ENCODE peak calls at places on chromosomes 6 and 20, in ten cellular contexts. U is fibroblast of the aortic adventitia, D is tibial nerve, R is ovary, I is coronary artery, V is neural crest cell, M is brain microvascular endothelial cell, O is GM13976, A is left ventricle myocardium inferior, T is neural progenitor cell. E is an unnamed sample.
A peak's percentile ranks its signal among the peaks of the same experiment; 100 is the strongest.

GRCh38 chr20:1883986-1884385 is 11.2 kb upstream of the SIRPA start:
- DNase-seq in U (no peak), D (no peak), R (no peak), I (no peak), V (no peak), M (no peak), O (no peak), A (no peak), T (no peak), E (no peak)

GRCh38 chr6:152472325-152472724 is 164.8 kb downstream of the SYNE1 start:
- DNase-seq in U (no peak), D (no peak), R (no peak), I (no peak), V (no peak), M (no peak), O (no peak), A (no peak), T (no peak), E (no peak)

GRCh38 chr20:61251529-61252393 is at the start of gene CDH4:
- DNase-seq in U (no peak), D (no peak), R (no peak), I (no peak), V (peak; percentile 16), M (no peak), O (no peak), A (no peak), T (peak; percentile 84), E (no peak)

GRCh38 chr20:25863536-25864325 is 167.1 kb upstream of the ZNF337 start:
- DNase-seq in U (no peak), D (no peak), R (no peak), I (no peak), V (no peak), M (no peak), O (no peak), A (no peak), T (peak; percentile 45), E (no peak)

GRCh38 chr6:163248051-163248450 is 166.5 kb upstream of the QKI start:
- DNase-seq in U (no peak), D (no peak), R (no peak), I (no peak), V (no peak), M (no peak), O (no peak), A (no peak), T (no peak), E (no peak)

GRCh38 chr6:84867521-84867920 is 103.1 kb upstream of the TBX18 start:
- DNase-seq in U (peak; percentile 60), D (no peak), R (no peak), I (no peak), V (no peak), M (peak; percentile 83), O (no peak), A (no peak), T (no peak), E (no peak)

GRCh38 chr6:122734529-122735203 is 44.9 kb upstream of the FABP7 start:
- DNase-seq in U (no peak), D (no peak), R (no peak), I (no peak), V (no peak), M (no peak), O (no peak), A (no peak), T (no peak), E (no peak)

GRCh38 chr6:158068893-158069799 is 87.5 kb downstream of the SYNJ2 start:
- DNase-seq in U (peak; percentile 67), D (no peak), R (no peak), I (peak; percentile 76), V (no peak), M (peak; percentile 52), O (no peak), A (no peak), T (no peak), E (no peak)

GRCh38 chr20:20440473-20440872 is 72.6 kb downstream of the INSM1 start:
- DNase-seq in U (no peak), D (no peak), R (no peak), I (no peak), V (no peak), M (no peak), O (no peak), A (no peak), T (no peak), E (no peak)

GRCh38 chr20:54062812-54063280 is 7.5 kb downstream of the BCAS1 start:
- DNase-seq in U (peak; percentile 65), D (no peak), R (no peak), I (no peak), V (no peak), M (peak; percentile 8), O (peak; percentile 60), A (no peak), T (peak; percentile 46), E (peak; percentile 57)

GRCh38 chr20:39876974-39877615 is 811.9 kb downstream of the MAFB start:
- DNase-seq in U (no peak), D (no peak), R (no peak), I (no peak), V (no peak), M (no peak), O (no peak), A (no peak), T (no peak), E (no peak)

GRCh38 chr20:38799248-38799647 is 6.2 kb upstream of the PPP1R16B start:
- DNase-seq in U (no peak), D (no peak), R (no peak), I (no peak), V (no peak), M (no peak), O (no peak), A (no peak), T (no peak), E (no peak)

GRCh38 chr6:21371676-21372161 is 221.8 kb upstream of the SOX4 start:
- DNase-seq in U (peak; percentile 71), D (no peak), R (no peak), I (no peak), V (no peak), M (no peak), O (no peak), A (no peak), T (peak; percentile 76), E (no peak)

GRCh38 chr20:42588847-42589246 is 600.9 kb downstream of the PTPRT start:
- DNase-seq in U (no peak), D (no peak), R (no peak), I (no peak), V (no peak), M (no peak), O (no peak), A (no peak), T (no peak), E (no peak)

GRCh38 chr6:120005292-120005976 is 655.9 kb upstream of the MAN1A1 start:
- DNase-seq in U (peak; percentile 0), D (no peak), R (no peak), I (no peak), V (no peak), M (no peak), O (no peak), A (no peak), T (no peak), E (no peak)

GRCh38 chr6:74715362-74716068 is 490.3 kb downstream of the COL12A1 start:
- DNase-seq in U (peak; percentile 47), D (no peak), R (no peak), I (no peak), V (no peak), M (no peak), O (no peak), A (no peak), T (no peak), E (no peak)

GRCh38 chr6:152351742-152352141 is 285.4 kb downstream of the SYNE1 start:
- DNase-seq in U (no peak), D (no peak), R (no peak), I (no peak), V (no peak), M (no peak), O (no peak), A (no peak), T (no peak), E (no peak)

GRCh38 chr20:1912056-1912455 is 16.8 kb downstream of the SIRPA start:
- DNase-seq in U (no peak), D (no peak), R (no peak), I (no peak), V (no peak), M (peak; percentile 47), O (no peak), A (peak; percentile 56), T (no peak), E (no peak)

GRCh38 chr6:2919401-2919800 is 16.3 kb upstream of the SERPINB9 start:
- DNase-seq in U (no peak), D (no peak), R (no peak), I (no peak), V (no peak), M (no peak), O (no peak), A (no peak), T (no peak), E (no peak)

GRCh38 chr20:43363506-43363905 is 94.2 kb upstream of the SRSF6 start:
- DNase-seq in U (no peak), D (no peak), R (no peak), I (no peak), V (no peak), M (no peak), O (no peak), A (no peak), T (no peak), E (no peak)

GRCh38 chr6:155340464-155341129 is 26.3 kb upstream of the TFB1M start:
- DNase-seq in U (peak; percentile 59), D (no peak), R (no peak), I (no peak), V (no peak), M (peak; percentile 76), O (no peak), A (no peak), T (peak; percentile 61), E (no peak)

GRCh38 chr20:577167-577791 is 32.8 kb downstream of the TCF15 start:
- DNase-seq in U (peak; percentile 6), D (no peak), R (no peak), I (no peak), V (no peak), M (no peak), O (no peak), A (no peak), T (peak; percentile 58), E (no peak)
- TF ChIP-seq CTCF in U (peak; percentile 45), D (no peak), R (no peak), I (no peak), V (peak; percentile 49), M (peak; percentile 63), O (no peak), A (peak; percentile 25), T (peak; percentile 53), E (peak; percentile 11)

GRCh38 chr20:4998160-4998651 is 3.1 kb downstream of the SLC23A2 start:
- DNase-seq in U (no peak), D (no peak), R (no peak), I (no peak), V (no peak), M (no peak), O (peak; percentile 71), A (no peak), T (peak; percentile 14), E (peak; percentile 73)
- TF ChIP-seq CTCF in U (peak; percentile 24), D (no peak), R (no peak), I (no peak), V (peak; percentile 36), M (peak; percentile 48), O (no peak), A (no peak), T (peak; percentile 19), E (peak; percentile 31)

GRCh38 chr6:25469797-25470388 is 182.1 kb upstream of the SCGN start:
- DNase-seq in U (no peak), D (no peak), R (no peak), I (no peak), V (no peak), M (no peak), O (no peak), A (no peak), T (no peak), E (no peak)
- TF ChIP-seq CTCF in U (peak; percentile 40), D (no peak), R (no peak), I (no peak), V (peak; percentile 55), M (no peak), O (no peak), A (peak; percentile 7), T (peak; percentile 24), E (no peak)

GRCh38 chr6:106688177-106688951 is 59.0 kb downstream of the QRSL1 start:
- DNase-seq in U (peak; percentile 9), D (no peak), R (no peak), I (no peak), V (no peak), M (no peak), O (no peak), A (no peak), T (no peak), E (no peak)
- TF ChIP-seq CTCF in U (no peak), D (no peak), R (no peak), I (no peak), V (no peak), M (no peak), O (no peak), A (no peak), T (no peak), E (no peak)

E was measured in GM13977.